ENCODE peak calls at places on chromosomes 2 and 18, in nine cellular contexts. V, U, E, W, T, Y, F, B and L are unnamed samples.

GRCh38 chr2:178266445-178266844 is 72.1 kb downstream of the OSBPL6 start:
- DNase-seq in T (no peak), Y (no peak), F (no peak), E (no peak), W (no peak), B (no peak), U (no peak), V (no peak), L (no peak)

GRCh38 chr18:59910967-59911366 is 11.2 kb downstream of the PMAIP1 start:
- DNase-seq in E (no peak), T (no peak), U (no peak), F (no peak), V (no peak), W (no peak), B (no peak), Y (no peak), L (no peak)

GRCh38 chr2:15560404-15560987 is 638 bp downstream of the NBAS start:
- DNase-seq in F (no peak), T (peak), B (no peak), V (no peak), E (no peak), W (peak), U (peak), Y (no peak), L (no peak)

GRCh38 chr2:119283873-119284331 is 60.3 kb downstream of the STEAP3 start:
- DNase-seq in W (no peak), U (no peak), B (no peak), T (no peak), F (peak), V (no peak), E (peak), Y (peak), L (peak)

GRCh38 chr2:25714740-25715139 is 41.4 kb upstream of the DTNB start:
- DNase-seq in W (no peak), B (no peak), F (no peak), Y (no peak), U (peak), V (no peak), T (no peak), E (no peak), L (peak)

GRCh38 chr18:22045221-22045918 is 124.0 kb upstream of the GATA6 start:
- DNase-seq in B (no peak), U (no peak), Y (no peak), V (no peak), F (no peak), T (no peak), E (no peak), W (no peak), L (no peak)

GRCh38 chr18:47724186-47724975 is 206.1 kb downstream of the SMAD2 start:
- DNase-seq in W (no peak), E (no peak), F (no peak), Y (no peak), T (no peak), B (no peak), V (no peak), U (no peak), L (no peak)

GRCh38 chr2:44291281-44292248 is 16.3 kb downstream of the SLC3A1 start:
- DNase-seq in E (peak), Y (no peak), T (peak), U (peak), B (no peak), V (no peak), F (peak), W (no peak), L (peak)

GRCh38 chr2:6955523-6956136 is 38.4 kb downstream of the RNF144A start:
- DNase-seq in T (no peak), Y (no peak), F (no peak), B (peak), U (no peak), W (no peak), E (no peak), V (no peak), L (peak)

GRCh38 chr2:3594493-3595281 is at the start of gene COLEC11:
- DNase-seq in T (no peak), B (no peak), W (no peak), V (no peak), Y (no peak), U (no peak), E (no peak), F (no peak), L (no peak)

GRCh38 chr2:68287580-68288441 is 31.9 kb downstream of the CNRIP1 start:
- DNase-seq in W (peak), T (no peak), U (no peak), E (peak), V (no peak), F (no peak), Y (peak), B (no peak), L (peak)

GRCh38 chr2:74871414-74871813 is 37.5 kb downstream of the HK2 start:
- DNase-seq in F (no peak), W (no peak), E (no peak), V (no peak), T (no peak), U (no peak), Y (no peak), B (no peak), L (no peak)